ENCODE peak calls at places on chromosomes 5 and 9, in five cellular contexts. One of them, this sample, is unnamed.

GRCh38 chr5:147855774-147856069 is 22.8 kb upstream of the SCGB3A2 start:
- DNase-seq in A673: no peak
- DNase-seq in HepG2: no peak
- DNase-seq in sigmoid colon: no peak
- DNase-seq in HL-60: no peak
- DNase-seq in this sample: no peak

GRCh38 chr9:86924206-86924605 is 23.1 kb downstream of the GAS1 start:
- DNase-seq in A673: no peak
- DNase-seq in HepG2: no peak
- DNase-seq in sigmoid colon: no peak
- DNase-seq in HL-60: peak
- DNase-seq in this sample: no peak

GRCh38 chr9:127598839-127599549 is 13.1 kb upstream of the STXBP1 start:
- DNase-seq in A673: peak
- DNase-seq in HepG2: no peak
- DNase-seq in sigmoid colon: no peak
- DNase-seq in HL-60: no peak
- DNase-seq in this sample: peak

GRCh38 chr5:83474170-83474796 is 2.7 kb downstream of the VCAN start:
- DNase-seq in A673: peak
- DNase-seq in HepG2: peak
- DNase-seq in sigmoid colon: peak
- DNase-seq in HL-60: no peak
- DNase-seq in this sample: peak

GRCh38 chr9:114311571-114312512 is 11.1 kb upstream of the ORM1 start:
- DNase-seq in A673: no peak
- DNase-seq in HepG2: no peak
- DNase-seq in sigmoid colon: peak
- DNase-seq in HL-60: no peak
- DNase-seq in this sample: no peak

GRCh38 chr5:119036101-119036762 is 34.7 kb upstream of the DMXL1 start:
- DNase-seq in A673: no peak
- DNase-seq in HepG2: no peak
- DNase-seq in sigmoid colon: no peak
- DNase-seq in HL-60: no peak
- DNase-seq in this sample: peak

GRCh38 chr5:27682600-27682999 is 644.2 kb upstream of the CDH9 start:
- DNase-seq in A673: peak
- DNase-seq in HepG2: peak
- DNase-seq in sigmoid colon: no peak
- DNase-seq in HL-60: no peak
- DNase-seq in this sample: peak

GRCh38 chr9:14924821-14925220 is 14.6 kb upstream of the FREM1 start:
- DNase-seq in A673: peak
- DNase-seq in HepG2: peak
- DNase-seq in sigmoid colon: no peak
- DNase-seq in HL-60: no peak
- DNase-seq in this sample: peak

GRCh38 chr9:129287595-129288305 is 109.7 kb upstream of the IER5L start:
- DNase-seq in A673: no peak
- DNase-seq in HepG2: no peak
- DNase-seq in sigmoid colon: peak
- DNase-seq in HL-60: no peak
- DNase-seq in this sample: no peak

GRCh38 chr5:54357371-54358058 is 47.1 kb upstream of the ARL15 start:
- DNase-seq in A673: peak
- DNase-seq in HepG2: no peak
- DNase-seq in sigmoid colon: no peak
- DNase-seq in HL-60: no peak
- DNase-seq in this sample: no peak

GRCh38 chr5:124452389-124452788 is 294.1 kb downstream of the ZNF608 start:
- DNase-seq in A673: no peak
- DNase-seq in HepG2: no peak
- DNase-seq in sigmoid colon: no peak
- DNase-seq in HL-60: no peak
- DNase-seq in this sample: no peak

GRCh38 chr5:101080485-101081240 is 177.6 kb upstream of the ST8SIA4 start:
- DNase-seq in A673: peak
- DNase-seq in HepG2: no peak
- DNase-seq in sigmoid colon: no peak
- DNase-seq in HL-60: no peak
- DNase-seq in this sample: no peak

GRCh38 chr9:14749738-14750137 is 27.2 kb upstream of the CER1 start:
- DNase-seq in A673: no peak
- DNase-seq in HepG2: no peak
- DNase-seq in sigmoid colon: no peak
- DNase-seq in HL-60: no peak
- DNase-seq in this sample: no peak

GRCh38 chr5:159880676-159881075 is 35.6 kb upstream of the ADRA1B start:
- DNase-seq in A673: no peak
- DNase-seq in HepG2: no peak
- DNase-seq in sigmoid colon: no peak
- DNase-seq in HL-60: no peak
- DNase-seq in this sample: no peak
- TF ChIP-seq CTCF in A673: no peak
- TF ChIP-seq CTCF in HepG2: no peak
- TF ChIP-seq CTCF in sigmoid colon: no peak
- TF ChIP-seq CTCF in HL-60: no peak
- TF ChIP-seq CTCF in this sample: no peak

GRCh38 chr5:168607946-168608345 is 28.8 kb upstream of the PANK3 start:
- DNase-seq in A673: no peak
- DNase-seq in HepG2: no peak
- DNase-seq in sigmoid colon: no peak
- DNase-seq in HL-60: no peak
- DNase-seq in this sample: no peak

GRCh38 chr5:168612123-168612522 is 33.0 kb upstream of the PANK3 start:
- DNase-seq in A673: no peak
- DNase-seq in HepG2: no peak
- DNase-seq in sigmoid colon: no peak
- DNase-seq in HL-60: no peak
- DNase-seq in this sample: no peak

GRCh38 chr5:168611163-168611562 is 32.0 kb upstream of the PANK3 start:
- DNase-seq in A673: peak
- DNase-seq in HepG2: no peak
- DNase-seq in sigmoid colon: no peak
- DNase-seq in HL-60: no peak
- DNase-seq in this sample: no peak

GRCh38 chr5:168609806-168610482 is 30.8 kb upstream of the PANK3 start:
- DNase-seq in A673: peak
- DNase-seq in HepG2: no peak
- DNase-seq in sigmoid colon: no peak
- DNase-seq in HL-60: no peak
- DNase-seq in this sample: no peak

DNA sequence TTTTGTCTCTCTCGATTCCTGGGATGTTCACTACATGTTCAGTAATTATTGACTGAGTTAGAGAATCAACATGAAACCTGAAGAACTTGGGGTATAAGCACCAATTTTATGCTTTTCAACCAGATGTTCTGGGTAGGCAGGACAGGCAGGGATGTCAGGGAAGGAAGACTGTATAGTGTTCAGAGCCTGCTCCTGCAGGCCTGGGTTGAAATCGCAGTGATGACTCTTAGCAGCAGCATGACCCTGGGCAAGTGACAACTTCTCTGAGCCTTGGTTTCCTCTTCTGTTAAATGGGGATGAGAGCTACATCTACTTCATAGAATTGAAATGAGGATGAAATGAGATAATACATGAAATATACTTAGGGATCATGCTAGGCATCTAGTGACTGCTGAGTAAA is 29.7 kb upstream of the PANK3 start:
- DNase-seq in A673: no peak
- DNase-seq in HepG2: no peak
- DNase-seq in sigmoid colon: no peak
- DNase-seq in HL-60: no peak
- DNase-seq in this sample: no peak
- TF ChIP-seq CTCF in A673: no peak
- TF ChIP-seq CTCF in HepG2: no peak
- TF ChIP-seq CTCF in sigmoid colon: no peak
- TF ChIP-seq CTCF in HL-60: no peak
- TF ChIP-seq CTCF in this sample: no peak

GRCh38 chr9:68530618-68531017 is 10.1 kb downstream of the TMEM252 start:
- DNase-seq in A673: peak
- DNase-seq in HepG2: peak
- DNase-seq in sigmoid colon: peak
- DNase-seq in HL-60: no peak
- DNase-seq in this sample: no peak
- TF ChIP-seq CTCF in A673: no peak
- TF ChIP-seq CTCF in HepG2: peak
- TF ChIP-seq CTCF in sigmoid colon: no peak
- TF ChIP-seq CTCF in HL-60: no peak
- TF ChIP-seq CTCF in this sample: no peak

GRCh38 chr9:110954822-110955291 is 83.4 kb downstream of the LPAR1 start:
- DNase-seq in A673: no peak
- DNase-seq in HepG2: no peak
- DNase-seq in sigmoid colon: no peak
- DNase-seq in HL-60: no peak
- DNase-seq in this sample: no peak

GRCh38 chr9:110958846-110959245 is 79.4 kb downstream of the LPAR1 start:
- DNase-seq in A673: peak
- DNase-seq in HepG2: no peak
- DNase-seq in sigmoid colon: no peak
- DNase-seq in HL-60: no peak
- DNase-seq in this sample: no peak

DNA sequence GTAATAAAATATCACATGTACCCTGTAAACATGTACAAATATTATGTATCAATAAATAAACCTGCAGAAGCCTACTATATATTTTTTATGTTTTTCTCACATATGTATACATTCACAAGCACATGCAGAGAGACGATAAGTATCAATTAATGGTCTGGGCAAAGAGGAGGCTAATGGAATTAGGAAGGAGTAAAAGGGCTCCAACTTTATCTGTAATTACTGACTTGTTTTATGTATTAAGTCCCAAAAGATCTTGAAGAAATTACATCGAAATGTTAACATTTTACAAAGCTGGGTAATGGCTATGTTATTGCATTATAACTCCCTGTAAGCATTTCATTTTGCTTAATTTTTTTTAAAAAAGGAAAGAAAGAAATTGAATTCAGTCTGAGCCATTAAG is 78.0 kb downstream of the LPAR1 start:
- DNase-seq in A673: no peak
- DNase-seq in HepG2: no peak
- DNase-seq in sigmoid colon: no peak
- DNase-seq in HL-60: no peak
- DNase-seq in this sample: no peak
- TF ChIP-seq CTCF in A673: no peak
- TF ChIP-seq CTCF in HepG2: no peak
- TF ChIP-seq CTCF in sigmoid colon: no peak
- TF ChIP-seq CTCF in HL-60: no peak
- TF ChIP-seq CTCF in this sample: no peak

GRCh38 chr5:179678238-179679013 is 2.4 kb downstream of the CBY3 start:
- DNase-seq in A673: peak
- DNase-seq in HepG2: peak
- DNase-seq in sigmoid colon: peak
- DNase-seq in HL-60: peak
- DNase-seq in this sample: peak
- TF ChIP-seq CTCF in A673: no peak
- TF ChIP-seq CTCF in HepG2: peak
- TF ChIP-seq CTCF in sigmoid colon: no peak
- TF ChIP-seq CTCF in HL-60: no peak
- TF ChIP-seq CTCF in this sample: no peak

GRCh38 chr9:91783876-91784672 is 166.0 kb downstream of the ROR2 start:
- DNase-seq in A673: no peak
- DNase-seq in HepG2: no peak
- DNase-seq in sigmoid colon: peak
- DNase-seq in HL-60: no peak
- DNase-seq in this sample: no peak

GRCh38 chr9:91782711-91783214 is 167.3 kb downstream of the ROR2 start:
- DNase-seq in A673: no peak
- DNase-seq in HepG2: no peak
- DNase-seq in sigmoid colon: peak
- DNase-seq in HL-60: no peak
- DNase-seq in this sample: no peak

GRCh38 chr9:91783411-91783810 is 166.6 kb downstream of the ROR2 start:
- DNase-seq in A673: no peak
- DNase-seq in HepG2: no peak
- DNase-seq in sigmoid colon: peak
- DNase-seq in HL-60: no peak
- DNase-seq in this sample: no peak

GRCh38 chr9:91781906-91782305 is 168.1 kb downstream of the ROR2 start:
- DNase-seq in A673: no peak
- DNase-seq in HepG2: no peak
- DNase-seq in sigmoid colon: peak
- DNase-seq in HL-60: no peak
- DNase-seq in this sample: no peak

DNA sequence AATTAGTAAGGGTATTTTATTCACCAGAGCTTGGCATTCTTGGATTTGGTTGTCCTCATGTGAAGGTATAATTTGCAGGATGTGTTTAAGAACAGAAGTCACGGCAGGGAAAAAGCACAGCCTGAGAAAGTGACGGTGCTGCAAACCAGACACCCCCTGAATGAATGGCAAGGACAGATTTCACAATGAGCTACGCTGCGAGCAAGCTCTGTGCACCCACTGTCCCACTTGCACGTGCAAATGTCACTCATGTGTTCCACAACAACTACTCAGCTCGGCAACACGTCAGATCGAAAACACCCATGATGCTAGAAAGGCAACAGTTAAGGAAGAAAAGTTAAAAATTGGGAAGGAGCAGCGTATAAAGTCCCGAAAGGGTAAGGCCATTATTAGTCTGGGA is 168.9 kb downstream of the ROR2 start:
- DNase-seq in A673: no peak
- DNase-seq in HepG2: no peak
- DNase-seq in sigmoid colon: peak
- DNase-seq in HL-60: no peak
- DNase-seq in this sample: no peak
- TF ChIP-seq CTCF in A673: no peak
- TF ChIP-seq CTCF in HepG2: no peak
- TF ChIP-seq CTCF in sigmoid colon: no peak
- TF ChIP-seq CTCF in HL-60: no peak
- TF ChIP-seq CTCF in this sample: no peak

DNA sequence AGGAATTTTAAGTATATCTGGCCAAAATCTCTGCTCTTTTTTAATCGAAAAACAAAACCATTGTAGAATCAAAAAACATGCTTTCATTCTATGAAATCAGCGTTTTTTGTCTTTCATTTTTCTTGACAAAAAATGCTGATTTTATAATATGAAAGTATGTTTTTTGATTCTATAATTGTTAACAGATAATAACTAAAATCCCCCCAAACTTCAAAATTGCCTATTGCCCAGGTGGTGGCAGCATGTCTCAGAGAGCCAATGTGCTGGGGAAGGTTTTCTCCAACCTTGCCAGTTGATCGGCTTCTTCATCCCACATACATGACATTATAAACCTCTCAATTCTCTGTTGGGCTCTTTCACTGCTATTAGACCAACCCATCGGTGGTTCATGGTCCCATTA is 5.1 kb upstream of the SMIM15 start:
- DNase-seq in A673: peak
- DNase-seq in HepG2: no peak
- DNase-seq in sigmoid colon: no peak
- DNase-seq in HL-60: no peak
- DNase-seq in this sample: peak
- TF ChIP-seq CTCF in A673: peak
- TF ChIP-seq CTCF in HepG2: peak
- TF ChIP-seq CTCF in sigmoid colon: no peak
- TF ChIP-seq CTCF in HL-60: no peak
- TF ChIP-seq CTCF in this sample: peak

This sample was measured in MCF 10A.